ENCODE peak calls at places on chromosomes 5 and 9, in four cellular contexts. K is gastrocnemius medialis, S is brain microvascular endothelial cell, V is OCI-LY7. P is an unnamed sample.

GRCh38 chr9:79774356-79774755 is 202.6 kb downstream of the TLE4 start:
- DNase-seq in K (no peak), S (no peak), V (no peak), P (no peak)

GRCh38 chr5:33362915-33363314 is 77.8 kb upstream of the TARS1 start:
- DNase-seq in K (no peak), S (no peak), V (no peak), P (no peak)

GRCh38 chr5:90968319-90968718 is 409.7 kb downstream of the ADGRV1 start:
- DNase-seq in K (no peak), S (peak), V (no peak), P (peak)

GRCh38 chr9:128587453-128587852 is 35.1 kb downstream of the SPTAN1 start:
- DNase-seq in K (no peak), S (no peak), V (no peak), P (no peak)

GRCh38 chr5:32581010-32581785 is 4.2 kb upstream of the SUB1 start:
- DNase-seq in K (no peak), S (no peak), V (no peak), P (no peak)

GRCh38 chr9:71036501-71036900 is 84.9 kb downstream of the TRPM3 start:
- DNase-seq in K (no peak), S (peak), V (no peak), P (peak)

GRCh38 chr5:10705736-10706135 is 55.3 kb downstream of the DAP start:
- DNase-seq in K (no peak), S (no peak), V (no peak), P (no peak)

GRCh38 chr9:131310833-131311554 is 21.5 kb downstream of the PLPP7 start:
- DNase-seq in K (peak), S (no peak), V (peak), P (no peak)

GRCh38 chr9:21027295-21027694 is 4.1 kb downstream of the HACD4 start:
- DNase-seq in K (no peak), S (peak), V (no peak), P (no peak)

GRCh38 chr9:121372563-121373400 is 2.7 kb upstream of the STOM start:
- DNase-seq in K (peak), S (no peak), V (no peak), P (no peak)

GRCh38 chr9:69649566-69650260 is 22.5 kb downstream of the APBA1 start:
- DNase-seq in K (no peak), S (peak), V (no peak), P (no peak)

GRCh38 chr9:99509291-99509826 is 287.3 kb downstream of the SEC61B start:
- DNase-seq in K (no peak), S (no peak), V (no peak), P (no peak)

GRCh38 chr5:42516282-42517042 is 93.2 kb downstream of the GHR start:
- DNase-seq in K (peak), S (no peak), V (no peak), P (no peak)

GRCh38 chr5:108461628-108462367 is 79.9 kb upstream of the FBXL17 start:
- DNase-seq in K (no peak), S (peak), V (no peak), P (peak)

GRCh38 chr5:83567741-83568530 is 96.4 kb downstream of the VCAN start:
- DNase-seq in K (no peak), S (peak), V (no peak), P (peak)

GRCh38 chr9:110105107-110105506 is 102.9 kb downstream of the C9orf152 start:
- DNase-seq in K (no peak), S (peak), V (no peak), P (no peak)

GRCh38 chr5:79173626-79174025 is 62.0 kb downstream of the BHMT start:
- DNase-seq in K (no peak), S (no peak), V (no peak), P (no peak)

GRCh38 chr5:83029912-83030311 is 47.3 kb downstream of the TMEM167A start:
- DNase-seq in K (no peak), S (peak), V (no peak), P (no peak)

GRCh38 chr5:178487911-178488310 is 102.3 kb downstream of the COL23A1 start:
- DNase-seq in K (no peak), S (no peak), V (no peak), P (no peak)

GRCh38 chr9:75152416-75152815 is 64.1 kb downstream of the OSTF1 start:
- DNase-seq in K (no peak), S (no peak), V (no peak), P (no peak)

GRCh38 chr9:79581794-79582193 is 10.0 kb downstream of the TLE4 start:
- DNase-seq in K (no peak), S (peak), V (no peak), P (peak)

GRCh38 chr5:143879646-143880045 is 67.7 kb downstream of the HMHB1 start:
- DNase-seq in K (no peak), S (no peak), V (no peak), P (no peak)

GRCh38 chr5:55577353-55578060 is 42.7 kb upstream of the PLPP1 start:
- DNase-seq in K (peak), S (no peak), V (no peak), P (peak)

GRCh38 chr9:125235805-125236534 is 5.2 kb downstream of the HSPA5 start:
- DNase-seq in K (no peak), S (no peak), V (no peak), P (no peak)
- H3K4me3 ChIP-seq in K (no peak), S (peak), V (peak), P (peak)

GRCh38 chr5:67002832-67003231 is 193.8 kb downstream of the CD180 start:
- DNase-seq in K (no peak), S (no peak), V (no peak), P (no peak)

GRCh38 chr5:67004730-67005350 is 191.8 kb downstream of the CD180 start:
- DNase-seq in K (no peak), S (no peak), V (no peak), P (no peak)

GRCh38 chr5:67003906-67004729 is 192.5 kb downstream of the CD180 start:
- DNase-seq in K (peak), S (peak), V (peak), P (peak)

GRCh38 chr5:67000794-67001475 is 195.7 kb downstream of the CD180 start:
- DNase-seq in K (no peak), S (no peak), V (no peak), P (no peak)

DNA sequence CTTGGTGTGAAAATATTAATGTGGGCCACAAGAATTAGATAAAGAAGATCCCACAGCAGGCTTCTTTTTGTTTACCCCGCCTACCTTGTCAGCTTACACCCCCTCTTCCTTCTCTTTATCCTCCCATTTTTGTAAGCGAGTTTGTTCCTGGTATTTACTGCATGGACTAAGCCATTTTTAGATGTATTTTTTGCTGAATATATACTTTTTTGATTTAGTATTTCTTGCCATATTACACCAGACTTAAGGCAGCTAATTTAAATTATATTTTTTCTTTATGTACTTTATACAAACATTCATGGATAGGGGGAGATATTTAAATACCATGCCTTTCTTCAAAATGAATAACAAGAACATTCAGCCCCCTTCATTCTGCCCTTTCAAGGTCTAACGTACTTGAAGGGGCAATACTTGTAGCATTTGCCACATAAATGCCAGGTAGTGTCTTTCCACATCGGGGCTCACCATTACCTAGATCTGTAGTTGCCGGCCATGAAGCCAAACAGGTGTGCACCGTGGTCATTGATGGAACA is 193.2 kb downstream of the CD180 start:
- DNase-seq in K (no peak), S (no peak), V (no peak), P (no peak)
- TF ChIP-seq CTCF in K (no peak), S (no peak), V (no peak), P (no peak)

DNA sequence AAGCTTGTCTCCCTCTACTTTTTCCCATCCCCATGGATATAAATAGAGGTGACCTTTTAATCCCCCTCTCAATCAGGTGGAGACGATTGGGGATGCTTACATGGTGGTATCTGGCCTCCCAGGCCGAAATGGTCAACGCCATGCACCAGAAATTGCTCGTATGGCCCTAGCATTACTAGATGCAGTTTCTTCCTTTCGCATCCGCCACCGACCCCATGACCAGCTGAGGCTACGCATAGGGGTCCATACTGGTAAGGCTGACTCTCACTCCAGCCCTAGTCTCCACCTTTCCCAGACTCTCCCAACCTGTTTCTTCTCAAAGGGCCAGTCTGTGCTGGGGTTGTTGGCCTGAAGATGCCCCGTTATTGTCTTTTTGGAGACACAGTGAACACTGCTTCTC is 3.6 kb downstream of the SPAG8 start:
- DNase-seq in K (no peak), S (no peak), V (no peak), P (no peak)
- H3K4me3 ChIP-seq in K (no peak), S (no peak), V (no peak), P (no peak)

DNA sequence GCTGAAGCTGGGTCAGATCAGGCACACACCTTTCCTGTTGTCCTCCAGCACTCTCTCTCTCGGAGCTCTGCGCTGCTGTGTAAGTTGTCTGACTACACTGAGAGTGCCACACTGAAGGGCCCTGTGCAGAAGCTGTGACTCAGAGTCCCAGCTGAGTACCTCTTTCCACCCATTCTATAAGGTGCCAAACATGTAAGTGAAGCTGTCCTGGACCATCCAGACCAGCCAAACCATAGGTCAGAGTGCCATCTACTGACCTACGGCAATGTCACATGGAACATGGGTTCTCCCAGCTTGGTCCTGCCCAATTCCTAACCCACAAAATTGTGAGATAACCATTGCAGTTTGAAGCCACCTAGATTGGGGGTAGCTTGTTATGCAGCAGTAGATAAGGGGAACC is 68.2 kb downstream of the ADCY2 start:
- DNase-seq in K (peak), S (no peak), V (no peak), P (no peak)
- TF ChIP-seq CTCF in K (peak), S (no peak), V (peak), P (no peak)

GRCh38 chr9:114084282-114085073 is 6.4 kb upstream of the AMBP start:
- DNase-seq in K (no peak), S (no peak), V (no peak), P (no peak)
- H3K4me3 ChIP-seq in K (no peak), S (no peak), V (no peak), P (no peak)